ENCODE peak calls at places on chromosomes 1 and 21, in seven cellular contexts. D is HCT116, V is GM23248, I is fibroblast of lung, X is keratinocyte, L is GM23338, Z is GM12878. C is an unnamed sample.
A peak's percentile ranks its signal among the peaks of the same experiment; 100 is the strongest.

GRCh38 chr1:247551716-247552115 is 2.8 kb downstream of the GCSAML start:
- DNase-seq in L (no peak), D (no peak), Z (no peak), I (peak; percentile 38), V (peak; percentile 23), X (no peak), C (peak; percentile 32)

GRCh38 chr21:44871576-44872265 is 1.8 kb downstream of the PTTG1IP start:
- DNase-seq in I (peak; percentile 78), X (no peak), L (no peak), Z (no peak), V (peak; percentile 94), D (no peak), C (peak; percentile 72)

GRCh38 chr1:153535664-153536585 is at the start of gene S100A6:
- DNase-seq in D (peak; percentile 72), Z (no peak), L (peak; percentile 56), V (peak; percentile 96), I (peak; percentile 86), X (no peak), C (peak; percentile 78)

GRCh38 chr1:117673405-117673804 is 67.6 kb downstream of the TENT5C start:
- DNase-seq in Z (no peak), V (peak; percentile 86), I (peak; percentile 86), D (no peak), L (no peak), X (peak; percentile 54), C (peak; percentile 85)

GRCh38 chr1:50251592-50252165 is 143.0 kb downstream of the ELAVL4 start:
- DNase-seq in Z (no peak), D (no peak), V (peak; percentile 15), L (peak; percentile 78), I (no peak), X (no peak), C (no peak)

GRCh38 chr1:147210987-147211386 is 14.2 kb downstream of the FMO5 start:
- DNase-seq in D (no peak), L (no peak), V (no peak), I (no peak), Z (no peak), X (no peak), C (no peak)

GRCh38 chr1:173870252-173871075 is 2.3 kb downstream of the ZBTB37 start:
- DNase-seq in V (no peak), Z (peak; percentile 53), I (no peak), D (no peak), X (no peak), L (no peak), C (no peak)

GRCh38 chr1:56424744-56425493 is 154.4 kb downstream of the PLPP3 start:
- DNase-seq in I (peak; percentile 63), D (peak; percentile 36), V (peak; percentile 54), X (no peak), Z (no peak), L (no peak), C (peak; percentile 47)

GRCh38 chr21:45139473-45139872 is 65.1 kb downstream of the ADARB1 start:
- DNase-seq in L (no peak), X (no peak), V (no peak), Z (no peak), I (no peak), D (no peak), C (no peak)

GRCh38 chr1:9615316-9616063 is 26.8 kb downstream of the TMEM201 start:
- DNase-seq in Z (no peak), V (peak; percentile 75), X (no peak), I (peak; percentile 26), D (peak; percentile 18), L (peak; percentile 91), C (peak; percentile 9)

GRCh38 chr21:29496337-29496736 is 197.6 kb downstream of the BACH1 start:
- DNase-seq in V (no peak), Z (no peak), L (no peak), X (no peak), I (no peak), D (no peak), C (no peak)

GRCh38 chr1:228321478-228321877 is 85.2 kb downstream of the TRIM11 start:
- DNase-seq in X (no peak), V (no peak), L (no peak), Z (no peak), I (no peak), D (no peak), C (no peak)

GRCh38 chr1:56222914-56223540 is 356.3 kb downstream of the PLPP3 start:
- DNase-seq in I (no peak), D (no peak), X (no peak), V (no peak), Z (no peak), L (no peak), C (no peak)

GRCh38 chr1:30654188-30654587 is 69.2 kb downstream of the MATN1 start:
- DNase-seq in V (no peak), X (no peak), D (no peak), Z (no peak), I (no peak), L (no peak), C (no peak)

GRCh38 chr1:53172751-53173498 is 23.7 kb upstream of the CPT2 start:
- DNase-seq in L (peak; percentile 39), D (no peak), V (peak; percentile 71), Z (no peak), I (no peak), X (no peak), C (no peak)

GRCh38 chr1:205466612-205467236 is 10.9 kb upstream of the BLACAT1 start:
- DNase-seq in Z (no peak), I (no peak), D (no peak), L (no peak), X (no peak), V (no peak), C (no peak)
- H3K27ac ChIP-seq in Z (no peak overlapping the region), I (no peak overlapping the region), D (no peak overlapping the region), L (no peak overlapping the region), X (no peak overlapping the region), V (no peak overlapping the region), C (no peak overlapping the region)

GRCh38 chr1:26429741-26430140 is 2.4 kb upstream of the DHDDS start:
- DNase-seq in L (peak; percentile 69), I (no peak), D (no peak), Z (no peak), V (no peak), X (no peak), C (no peak)

GRCh38 chr1:26432793-26433192 is 672 bp downstream of the DHDDS start:
- DNase-seq in I (peak; percentile 2), Z (no peak), V (no peak), L (no peak), X (no peak), D (no peak), C (no peak)

GRCh38 chr1:26438041-26438440 is 5.9 kb downstream of the DHDDS start:
- DNase-seq in Z (no peak), V (no peak), I (no peak), L (no peak), D (no peak), X (no peak), C (no peak)

GRCh38 chr1:26431979-26432695 is at the start of gene DHDDS:
- DNase-seq in I (peak; percentile 97), Z (peak; percentile 95), X (peak; percentile 88), L (peak; percentile 98), D (peak; percentile 93), V (peak; percentile 100), C (peak; percentile 92)

DNA sequence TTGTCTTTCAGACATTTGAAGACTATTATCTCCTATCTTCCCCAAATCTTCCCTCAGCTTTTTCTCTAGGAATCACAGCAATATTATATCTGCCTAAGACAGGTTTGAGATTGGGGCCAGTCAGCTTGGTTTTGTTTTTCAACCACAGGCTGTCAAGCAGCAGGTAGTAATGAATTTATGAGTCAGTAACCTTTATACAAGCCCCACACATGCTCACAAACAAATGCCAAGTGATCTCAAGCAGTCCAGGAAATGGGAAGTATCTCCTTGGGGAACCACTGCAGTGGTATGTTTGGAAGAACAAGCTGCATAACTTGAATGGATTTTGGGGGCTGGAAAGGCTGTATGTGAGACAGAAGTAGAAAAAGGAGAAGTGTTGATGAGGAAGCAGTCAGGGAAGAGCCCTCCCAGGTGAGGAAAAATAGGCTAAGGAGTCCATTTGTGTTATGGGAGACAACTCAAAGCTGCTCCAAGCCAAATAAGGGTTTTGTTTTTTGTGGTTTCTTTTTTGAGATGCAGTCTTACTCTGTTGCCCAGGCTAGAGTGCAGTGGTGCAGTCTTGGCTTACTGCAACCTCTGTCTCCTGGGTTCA is 2.1 kb downstream of the DHDDS start:
- DNase-seq in Z (no peak), I (peak; percentile 27), X (no peak), D (no peak), V (no peak), L (no peak), C (peak; percentile 10)
- H3K36me3 ChIP-seq in Z (peaks cover 2% of the 10 kb centered on the region), I (peaks cover 5% of the 10 kb centered on the region), X (peaks cover 26% of the 10 kb centered on the region), D (peaks cover 14% of the 10 kb centered on the region), V (peaks cover 31% of the 10 kb centered on the region), L (no peaks in the 10 kb centered on the region), C (peaks cover 21% of the 10 kb centered on the region)

GRCh38 chr1:178726545-178726944 is 1.5 kb downstream of the RALGPS2 start:
- DNase-seq in Z (no peak), D (no peak), I (no peak), V (no peak), L (no peak), X (no peak), C (no peak)

GRCh38 chr1:178724734-178725602 is at the start of gene RALGPS2:
- DNase-seq in X (no peak), V (peak; percentile 89), I (peak; percentile 74), Z (no peak), D (no peak), L (peak; percentile 84), C (peak; percentile 43)

GRCh38 chr1:178727014-178727895 is 2.2 kb downstream of the RALGPS2 start:
- DNase-seq in Z (no peak), V (peak; percentile 14), X (no peak), D (no peak), L (no peak), I (peak; percentile 15), C (no peak)

GRCh38 chr1:178724386-178724733 is 684 bp upstream of the RALGPS2 start:
- DNase-seq in X (no peak), I (no peak), D (no peak), L (peak; percentile 34), V (no peak), Z (no peak), C (no peak)

DNA sequence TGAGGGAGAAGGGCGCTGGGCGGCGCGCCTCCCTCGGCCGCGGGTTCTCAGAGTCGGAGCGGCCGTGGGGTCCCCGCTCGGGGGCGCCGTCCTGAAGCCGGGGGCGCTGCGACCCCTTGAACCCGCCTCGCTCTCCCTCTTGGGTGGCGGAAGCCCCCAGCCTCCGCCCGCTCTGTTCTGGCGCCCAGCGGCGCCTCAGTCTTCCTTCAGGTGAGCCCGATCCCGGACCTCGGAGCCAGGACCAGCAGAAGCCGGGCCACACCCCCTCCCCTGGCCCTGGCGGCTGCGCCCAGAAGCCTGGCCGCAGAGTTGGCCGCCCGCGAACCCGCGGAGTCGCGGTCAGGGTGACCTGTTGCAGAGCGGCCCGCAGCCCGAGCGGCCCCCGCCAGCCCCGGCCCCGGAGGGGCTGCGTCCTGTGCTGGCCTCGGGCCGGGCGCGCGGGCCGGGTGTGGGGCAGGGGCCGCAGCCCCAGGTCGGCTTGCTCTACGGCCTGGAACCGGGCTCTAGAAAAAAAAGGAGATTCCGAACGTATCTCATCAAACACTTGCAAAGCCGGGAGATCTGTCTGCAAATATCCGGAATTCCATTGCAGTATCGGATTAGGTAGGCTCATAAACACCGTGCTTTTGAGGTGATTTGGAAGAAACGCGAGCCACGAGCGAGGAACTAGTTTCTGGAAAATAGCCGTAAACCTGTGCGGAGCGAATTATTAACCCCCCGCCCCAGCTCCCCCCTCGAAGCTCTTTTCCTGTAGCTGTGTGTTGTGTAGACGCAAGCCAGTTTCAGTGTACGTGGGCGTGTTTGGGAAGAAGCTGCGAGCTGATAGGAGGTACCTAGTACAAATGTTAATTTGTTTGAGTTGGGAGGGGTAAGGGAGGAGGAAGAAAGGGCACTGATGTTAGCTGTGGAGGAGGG is 816 bp downstream of the RALGPS2 start:
- DNase-seq in X (peak; percentile 52), V (peak; percentile 86), Z (peak; percentile 32), I (peak; percentile 92), L (peak; percentile 93), D (peak; percentile 83), C (peak; percentile 88)
- TF ChIP-seq EZH2 in X (no peak), V (no peak), Z (no peak), I (no peak), L (no peak), D (no peak), C (no peak)

GRCh38 chr1:184504695-184505338 is 118.0 kb downstream of the C1orf21 start:
- DNase-seq in L (no peak), Z (no peak), X (no peak), V (no peak), D (no peak), I (no peak), C (no peak)
- H3K27ac ChIP-seq in L (peak overlapping the region; percentile 74), Z (no peak overlapping the region), X (no peak overlapping the region), V (no peak overlapping the region), D (no peak overlapping the region), I (no peak overlapping the region), C (no peak overlapping the region)

C was measured in astrocyte.